ENCODE peak calls at places on chromosomes 16 and 17, in five cellular contexts. O is GM12878, X is HCT116, J is upper lobe of left lung, S is GM23338. H is an unnamed sample.

GRCh38 chr16:51110618-51111234 is 40.3 kb downstream of the SALL1 start:
- ATAC-seq in O (no peak), X (no peak), J (no peak), S (no peak), H (no peak)

GRCh38 chr16:14101415-14101814 is 30.3 kb downstream of the MRTFB start:
- ATAC-seq in O (peak; percentile 78), X (no peak), J (no peak), S (no peak), H (no peak)

GRCh38 chr16:89583895-89584644 is 8.5 kb downstream of the CPNE7 start:
- ATAC-seq in O (no peak), X (no peak), J (peak; percentile 16), S (no peak), H (no peak)

GRCh38 chr17:64774888-64775600 is 112.9 kb upstream of the SMURF2 start:
- ATAC-seq in O (no peak), X (no peak), J (no peak), S (no peak), H (no peak)

GRCh38 chr17:36755586-36755985 is 154.2 kb downstream of the MRM1 start:
- ATAC-seq in O (peak; percentile 48), X (peak; percentile 99), J (no peak), S (peak; percentile 90), H (no peak)

GRCh38 chr17:63338272-63338671 is 107.8 kb downstream of the CYB561 start:
- ATAC-seq in O (no peak), X (no peak), J (no peak), S (no peak), H (no peak)

GRCh38 chr16:84153660-84154214 is 8.6 kb downstream of the DNAAF1 start:
- ATAC-seq in O (no peak), X (peak; percentile 39), J (no peak), S (no peak), H (no peak)

GRCh38 chr17:77186141-77186604 is 45.4 kb downstream of the SEC14L1 start:
- ATAC-seq in O (no peak), X (no peak), J (no peak), S (peak; percentile 60), H (no peak)

GRCh38 chr17:40110026-40110425 is 9.6 kb upstream of the NR1D1 start:
- ATAC-seq in O (no peak), X (no peak), J (no peak), S (peak; percentile 35), H (no peak)

GRCh38 chr16:15811778-15812750 is 44.8 kb downstream of the MYH11 start:
- ATAC-seq in O (no peak), X (no peak), J (peak; percentile 86), S (no peak), H (peak; percentile 66)

GRCh38 chr17:59369026-59369724 is 37.7 kb downstream of the YPEL2 start:
- ATAC-seq in O (no peak), X (no peak), J (no peak), S (no peak), H (no peak)

GRCh38 chr17:59372138-59372751 is 40.8 kb downstream of the YPEL2 start:
- ATAC-seq in O (peak; percentile 88), X (no peak), J (peak; percentile 82), S (no peak), H (peak; percentile 68)

GRCh38 chr17:59368218-59368857 is 36.9 kb downstream of the YPEL2 start:
- ATAC-seq in O (no peak), X (no peak), J (no peak), S (no peak), H (no peak)

GRCh38 chr17:59371426-59372099 is 40.1 kb downstream of the YPEL2 start:
- ATAC-seq in O (peak; percentile 17), X (no peak), J (peak; percentile 37), S (no peak), H (peak; percentile 81)

GRCh38 chr17:59370580-59371299 is 39.3 kb downstream of the YPEL2 start:
- ATAC-seq in O (peak; percentile 18), X (no peak), J (no peak), S (no peak), H (no peak)
- H3K27ac ChIP-seq in O (peak overlapping the region; percentile 10), X (no peak overlapping the region), J (peak overlapping the region; percentile 88), S (no peak overlapping the region), H (peak overlapping the region; percentile 95)

GRCh38 chr16:22694887-22695382 is 119.0 kb upstream of the HS3ST2 start:
- ATAC-seq in O (no peak), X (no peak), J (peak; percentile 71), S (no peak), H (peak; percentile 95)
- TF ChIP-seq POLR2AphosphoS5 in O (no peak), X (no peak), J (no peak), S (no peak), H (peak; percentile 93)

GRCh38 chr17:5437721-5438317 is 1.1 kb downstream of the C1QBP start:
- ATAC-seq in O (no peak), X (no peak), J (no peak), S (no peak), H (no peak)
- H3K27ac ChIP-seq in O (peak overlapping the region; percentile 82), X (peak overlapping the region; percentile 92), J (peak overlapping the region; percentile 74), S (peak overlapping the region; percentile 61), H (peak overlapping the region; percentile 82)

DNA sequence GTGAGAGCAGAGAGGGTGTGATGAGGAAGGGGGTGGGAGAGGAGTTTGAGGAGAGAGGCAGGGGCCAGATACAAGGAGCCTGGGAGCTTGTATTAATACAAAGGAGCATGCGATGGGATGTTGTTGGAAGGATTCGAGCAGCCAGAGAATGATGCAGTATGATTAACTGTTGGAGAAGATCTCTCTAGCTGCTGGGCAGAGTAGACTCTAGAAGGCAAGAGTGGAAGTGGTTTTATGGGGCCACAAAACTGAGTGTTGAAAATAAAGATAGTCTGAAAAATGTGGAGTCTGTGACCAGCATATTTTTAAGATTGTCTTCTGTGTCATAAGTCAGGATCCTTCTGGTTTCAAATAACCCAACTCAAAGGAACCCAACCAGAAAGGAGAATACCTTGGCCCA is 98.3 kb downstream of the MSI2 start:
- ATAC-seq in O (no peak), X (no peak), J (no peak), S (no peak), H (no peak)
- TF ChIP-seq POLR2AphosphoS5 in O (no peak), X (no peak), J (no peak), S (no peak), H (no peak)